ENCODE peak calls at places on chromosomes 13 and 19, in four cellular contexts. X is iPS DF 6.9, H is upper lobe of left lung, L is fibroblast of lung. K is an unnamed sample.

GRCh38 chr13:42405665-42406390 is 133.9 kb downstream of the AKAP11 start:
- DNase-seq in X (no peak), H (no peak), L (peak; percentile 26), K (peak; percentile 25)

GRCh38 chr13:72645521-72645920 is 81.9 kb downstream of the MZT1 start:
- DNase-seq in X (no peak), H (no peak), L (no peak), K (no peak)

GRCh38 chr19:16233081-16233776 is 35.5 kb downstream of the AP1M1 start:
- DNase-seq in X (no peak), H (peak; percentile 69), L (no peak), K (no peak)

GRCh38 chr19:13164370-13165090 is 14.3 kb downstream of the IER2 start:
- DNase-seq in X (no peak), H (peak; percentile 70), L (peak; percentile 73), K (peak; percentile 12)

GRCh38 chr13:75818181-75819110 is 182.3 kb downstream of the LMO7 start:
- DNase-seq in X (no peak), H (no peak), L (no peak), K (no peak)

GRCh38 chr19:42442833-42443232 is at the start of gene CXCL17:
- DNase-seq in X (no peak), H (no peak), L (no peak), K (no peak)

GRCh38 chr19:6709549-6709948 is 10.9 kb downstream of the C3 start:
- DNase-seq in X (no peak), H (no peak), L (no peak), K (no peak)

GRCh38 chr13:83773961-83774360 is 108.3 kb downstream of the SLITRK1 start:
- DNase-seq in X (no peak), H (no peak), L (no peak), K (no peak)

GRCh38 chr19:46218160-46218559 is 11.4 kb upstream of the IGFL1 start:
- DNase-seq in X (peak; percentile 43), H (no peak), L (peak; percentile 39), K (no peak)

GRCh38 chr19:42048992-42049391 is 21.0 kb downstream of the GRIK5 start:
- DNase-seq in X (no peak), H (no peak), L (no peak), K (no peak)

GRCh38 chr13:106416645-106417044 is 118.8 kb downstream of the EFNB2 start:
- DNase-seq in X (no peak), H (no peak), L (no peak), K (no peak)

GRCh38 chr13:61276401-61276800 is 139.2 kb downstream of the PCDH20 start:
- DNase-seq in X (no peak), H (no peak), L (no peak), K (no peak)

GRCh38 chr13:63651394-63651793 is 2235.7 kb upstream of the PCDH20 start:
- DNase-seq in X (no peak), H (no peak), L (no peak), K (no peak)

GRCh38 chr19:18291019-18291524 is 9.7 kb upstream of the JUND start:
- DNase-seq in X (no peak), H (peak; percentile 90), L (no peak), K (no peak)

GRCh38 chr13:102399791-102400618 is 1.8 kb downstream of the FGF14 start:
- DNase-seq in X (no peak), H (peak; percentile 84), L (no peak), K (peak; percentile 27)

GRCh38 chr19:39874404-39874803 is 28.2 kb upstream of the FBL start:
- DNase-seq in X (no peak), H (no peak), L (no peak), K (no peak)

GRCh38 chr13:92959790-92960189 is 266.8 kb upstream of the GPC6 start:
- DNase-seq in X (no peak), H (no peak), L (no peak), K (no peak)

DNA sequence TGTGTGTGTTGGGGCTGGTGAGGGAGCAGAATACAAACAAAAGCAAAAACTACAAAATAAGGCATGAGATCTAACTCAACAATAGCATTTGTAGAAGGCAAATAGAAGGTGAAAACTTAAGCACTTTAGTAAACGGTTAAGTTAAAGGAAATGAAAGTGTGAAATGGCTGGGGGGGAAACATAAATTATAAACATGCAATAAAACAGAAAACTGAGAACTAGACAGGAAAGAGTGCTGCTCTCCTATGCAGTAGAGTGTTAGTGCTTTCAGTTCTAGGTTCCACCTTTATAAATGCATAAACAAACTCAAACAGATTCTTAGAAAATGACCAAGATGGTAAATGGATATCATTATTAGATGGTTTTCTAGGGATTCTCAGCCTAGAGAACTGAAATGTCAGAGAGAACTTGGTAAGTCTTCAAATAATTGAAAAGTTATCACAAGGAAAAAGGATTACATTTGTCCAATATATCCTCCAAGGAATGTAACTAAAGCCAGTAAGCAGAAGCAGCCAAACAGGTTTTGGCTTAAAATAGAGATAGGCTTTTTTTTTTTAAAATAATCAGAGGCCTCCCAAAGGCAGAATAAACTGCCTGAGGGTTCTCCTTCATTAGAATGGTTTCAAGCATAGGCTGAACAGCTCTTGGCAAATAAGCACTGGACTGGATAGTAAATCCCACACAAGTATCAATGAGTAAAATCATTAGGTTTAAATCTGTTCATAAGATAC is 23.3 kb downstream of the RBM26 start:
- DNase-seq in X (no peak), H (no peak), L (no peak), K (no peak)
- H3K4me3 ChIP-seq in X (no peak overlapping the region), H (no peak overlapping the region), L (no peak overlapping the region), K (no peak overlapping the region)

GRCh38 chr13:46617382-46617781 is 64.4 kb downstream of the LRCH1 start:
- DNase-seq in X (no peak), H (no peak), L (no peak), K (no peak)
- H3K27ac ChIP-seq in X (no peak overlapping the region), H (no peak overlapping the region), L (peak overlapping the region; percentile 66), K (no peak overlapping the region)

GRCh38 chr19:38294090-38294489 is 10.0 kb upstream of the C19orf33 start:
- DNase-seq in X (no peak), H (no peak), L (no peak), K (no peak)

GRCh38 chr19:38293281-38293680 is 10.8 kb upstream of the C19orf33 start:
- DNase-seq in X (no peak), H (no peak), L (no peak), K (no peak)

GRCh38 chr19:38289955-38290354 is 14.1 kb upstream of the C19orf33 start:
- DNase-seq in X (no peak), H (no peak), L (no peak), K (no peak)

GRCh38 chr19:38290631-38291147 is 13.4 kb upstream of the C19orf33 start:
- DNase-seq in X (no peak), H (no peak), L (peak; percentile 91), K (no peak)

GRCh38 chr19:38291855-38292254 is 12.2 kb upstream of the C19orf33 start:
- DNase-seq in X (no peak), H (no peak), L (no peak), K (no peak)
- H3K36me3 ChIP-seq in X (peaks cover 22% of the 10 kb centered on the region), H (peaks cover 33% of the 10 kb centered on the region), L (no peaks in the 10 kb centered on the region), K (peaks cover 17% of the 10 kb centered on the region)

GRCh38 chr19:55354698-55355212 is at the start of gene COX6B2:
- DNase-seq in X (no peak), H (peak; percentile 71), L (no peak), K (no peak)
- H3K4me3 ChIP-seq in X (peak within 1 kb of the TSS; percentile 55), H (peak within 1 kb of the TSS; percentile 10), L (peak within 1 kb of the TSS; percentile 43), K (peak within 1 kb of the TSS; percentile 48)